ENCODE peak calls at places on chromosomes 11 and 22, in six cellular contexts. L is H9, U is neuronal stem cell, J is trophoblast cell, K is IMR-90, G is H1. Q is an unnamed sample.

GRCh38 chr11:112881461-112881860 is 79.8 kb upstream of the NCAM1 start:
- DNase-seq in L (peak; percentile 94), U (peak; percentile 78), J (no peak), K (no peak), G (peak; percentile 7), Q (peak; percentile 38)

GRCh38 chr11:57638811-57639320 is 10.8 kb downstream of the YPEL4 start:
- DNase-seq in L (no peak), U (peak; percentile 32), J (no peak), K (no peak), G (no peak), Q (no peak)

GRCh38 chr11:80167766-80168165 is 726.9 kb upstream of the TENM4 start:
- DNase-seq in L (no peak), U (peak; percentile 12), J (no peak), K (no peak), G (no peak), Q (peak; percentile 20)

GRCh38 chr11:129210831-129211181 is 18.7 kb upstream of the ARHGAP32 start:
- DNase-seq in L (no peak), U (no peak), J (peak; percentile 22), K (no peak), G (no peak), Q (no peak)

GRCh38 chr22:22408731-22409696 is 99.5 kb downstream of the ZNF280B start:
- DNase-seq in L (peak; percentile 57), U (peak; percentile 21), J (peak; percentile 96), K (peak; percentile 4), G (no peak), Q (peak; percentile 18)

GRCh38 chr11:19419813-19420212 is 179.1 kb upstream of the E2F8 start:
- DNase-seq in L (no peak), U (no peak), J (peak; percentile 89), K (peak; percentile 83), G (no peak), Q (peak; percentile 89)

GRCh38 chr22:25159028-25159427 is 40.6 kb upstream of the CRYBB3 start:
- DNase-seq in L (no peak), U (no peak), J (no peak), K (no peak), G (no peak), Q (peak; percentile 76)

GRCh38 chr22:37985050-37985585 is 763 bp upstream of the SOX10 start:
- DNase-seq in L (no peak), U (no peak), J (no peak), K (no peak), G (no peak), Q (no peak)

GRCh38 chr22:45638834-45639746 is 32.5 kb upstream of the ATXN10 start:
- DNase-seq in L (no peak), U (no peak), J (no peak), K (no peak), G (no peak), Q (peak; percentile 67)

GRCh38 chr11:57152134-57152533 is 29.6 kb upstream of the LRRC55 start:
- DNase-seq in L (no peak), U (no peak), J (no peak), K (no peak), G (no peak), Q (no peak)

GRCh38 chr11:10913996-10914514 is 56.2 kb upstream of the ZBED5 start:
- DNase-seq in L (no peak), U (no peak), J (no peak), K (no peak), G (no peak), Q (no peak)

GRCh38 chr22:24523873-24524272 is 28.7 kb downstream of the UPB1 start:
- DNase-seq in L (no peak), U (no peak), J (no peak), K (peak; percentile 59), G (no peak), Q (peak; percentile 64)

GRCh38 chr11:113370634-113371033 is 16.9 kb upstream of the ANKK1 start:
- DNase-seq in L (no peak), U (no peak), J (no peak), K (no peak), G (no peak), Q (no peak)

GRCh38 chr11:71322192-71322735 is 69.9 kb upstream of the SHANK2 start:
- DNase-seq in L (no peak), U (no peak), J (no peak), K (no peak), G (no peak), Q (no peak)

GRCh38 chr11:96137357-96137756 is 205.6 kb downstream of the MAML2 start:
- DNase-seq in L (no peak), U (no peak), J (no peak), K (no peak), G (no peak), Q (no peak)

GRCh38 chr22:26570126-26570525 is 19.8 kb downstream of the TPST2 start:
- DNase-seq in L (no peak), U (no peak), J (no peak), K (no peak), G (no peak), Q (no peak)
- H2BK5ac ChIP-seq in L (no peak overlapping the region), U (no peak overlapping the region), J (no peak overlapping the region), K (no peak overlapping the region), G (peak overlapping the region; percentile 82), Q (no peak overlapping the region)

DNA sequence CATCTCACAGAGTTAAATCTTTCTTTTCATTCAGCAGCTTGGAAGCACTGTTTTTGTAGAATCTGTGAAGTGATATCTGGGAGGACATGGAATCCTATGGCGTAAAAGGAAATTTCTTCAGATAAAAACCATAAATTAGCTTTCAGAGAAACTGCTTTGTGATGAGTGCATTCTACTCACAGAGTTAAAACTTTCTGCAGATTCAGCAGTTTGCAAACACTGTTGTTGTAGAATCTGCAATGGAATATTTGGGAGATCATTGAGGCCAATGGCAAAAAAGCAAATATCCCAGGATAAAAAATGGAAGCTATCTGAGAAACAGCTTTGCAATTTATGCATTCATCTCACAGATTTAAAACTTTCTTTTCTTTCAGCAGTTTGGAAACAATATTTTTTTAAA is 180.6 kb downstream of the OR4A47 start:
- DNase-seq in L (no peak), U (no peak), J (no peak), K (no peak), G (no peak), Q (no peak)
- H3K9me3 ChIP-seq in L (peaks cover 85% of the 10 kb centered on the region), U (no peaks in the 10 kb centered on the region), J (no peaks in the 10 kb centered on the region), K (no peaks in the 10 kb centered on the region), G (peaks cover 45% of the 10 kb centered on the region), Q (peaks cover 63% of the 10 kb centered on the region)

DNA sequence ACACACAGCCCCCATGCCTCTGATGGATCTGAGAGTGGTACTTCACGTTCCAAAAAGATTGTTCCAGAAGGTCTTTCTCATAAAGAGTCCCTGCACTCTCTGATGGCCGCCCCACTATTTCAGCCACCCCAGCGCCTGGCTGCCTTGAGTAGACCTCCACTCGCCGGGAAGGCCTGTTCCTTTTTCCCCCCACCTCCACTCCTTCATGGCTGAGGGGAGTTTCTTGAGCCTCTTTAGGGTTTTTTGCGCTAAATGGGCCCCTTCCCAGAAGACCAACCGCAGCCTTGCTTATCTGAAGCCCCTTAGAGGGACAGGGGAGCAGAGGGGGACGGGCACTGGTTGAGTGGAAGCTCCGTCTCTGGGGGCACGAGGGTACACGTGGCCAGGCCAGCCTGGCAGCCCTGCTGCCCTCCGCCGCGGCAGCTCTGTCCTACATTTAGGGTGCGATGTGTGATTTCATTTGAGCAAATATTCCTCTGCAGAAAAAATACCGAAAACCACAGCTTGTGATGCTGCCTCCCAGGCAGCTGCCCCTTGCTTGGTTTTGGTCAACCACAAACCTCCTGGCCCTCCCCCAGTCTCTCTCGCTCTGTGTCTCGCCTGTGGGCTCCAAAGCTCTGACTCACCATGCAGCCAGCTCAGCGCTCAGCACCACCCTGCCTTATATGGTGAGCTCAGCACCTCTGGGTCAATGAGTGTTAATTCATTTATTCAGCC is 88.7 kb downstream of the TP53I11 start:
- DNase-seq in L (peak; percentile 83), U (no peak), J (peak; percentile 57), K (peak; percentile 99), G (peak; percentile 85), Q (peak; percentile 98)
- H2BK5ac ChIP-seq in L (no peak overlapping the region), U (peak overlapping the region; percentile 97), J (peak overlapping the region; percentile 65), K (peak overlapping the region; percentile 98), G (peak overlapping the region; percentile 87), Q (peak overlapping the region; percentile 59)

DNA sequence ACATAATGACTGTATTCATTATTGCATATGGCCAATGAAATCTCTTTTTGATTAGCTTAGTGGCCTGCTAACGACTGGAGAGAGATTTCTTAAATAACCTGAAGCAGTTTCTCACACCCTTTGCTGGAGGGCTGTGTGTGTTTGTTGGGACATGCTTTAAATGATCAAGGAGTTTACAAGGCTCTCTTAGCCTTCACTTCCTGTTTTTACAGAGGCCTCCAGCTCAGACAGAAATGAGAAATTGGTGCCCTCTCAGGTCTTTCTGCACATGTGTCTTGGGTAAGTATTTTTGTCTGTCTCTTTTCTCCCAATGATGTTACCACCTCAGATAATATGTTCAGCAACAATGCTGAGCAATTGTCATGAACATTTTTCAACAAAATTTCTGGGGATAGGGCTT is 884.4 kb upstream of the CNTN5 start:
- DNase-seq in L (no peak), U (no peak), J (no peak), K (no peak), G (no peak), Q (no peak)
- H3K9me3 ChIP-seq in L (no peaks in the 10 kb centered on the region), U (no peaks in the 10 kb centered on the region), J (no peaks in the 10 kb centered on the region), K (no peaks in the 10 kb centered on the region), G (no peaks in the 10 kb centered on the region), Q (peaks cover 39% of the 10 kb centered on the region)

DNA sequence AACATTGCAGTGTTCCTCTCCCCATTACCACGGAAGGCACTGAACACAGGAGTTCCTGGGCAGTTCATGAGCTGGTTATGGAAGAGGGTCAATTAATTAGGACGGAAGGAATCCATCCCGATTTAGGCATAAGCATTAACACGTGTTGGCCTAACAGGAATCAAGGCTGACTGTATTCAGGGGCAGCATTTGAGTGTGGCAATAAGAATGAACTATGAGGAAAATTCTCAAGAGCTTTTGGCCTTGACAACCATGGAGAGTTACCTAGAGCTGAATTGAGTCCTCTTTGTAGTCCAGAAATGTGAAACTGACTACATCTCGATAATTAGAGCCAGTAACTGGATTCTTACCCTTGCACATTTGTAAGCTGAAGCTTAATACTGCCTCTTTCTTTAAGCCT is 82.4 kb upstream of the CRTAM start:
- DNase-seq in L (no peak), U (no peak), J (no peak), K (no peak), G (no peak), Q (no peak)
- H2BK5ac ChIP-seq in L (no peak overlapping the region), U (no peak overlapping the region), J (no peak overlapping the region), K (no peak overlapping the region), G (no peak overlapping the region), Q (no peak overlapping the region)